ENCODE peak calls at places on chromosomes 4 and X, in eight cellular contexts. O is upper lobe of right lung, E is stomach, G is lower lobe of right lung, R is A549, I is astrocyte of the spinal cord, W is AG09319, D is RWPE2. C is an unnamed sample.

GRCh38 chr4:38141808-38142500 is 181.8 kb downstream of the PTTG2 start:
- DNase-seq in E (no peak), D (no peak), O (no peak), R (no peak), W (no peak), G (no peak), I (peak), C (no peak)

GRCh38 chrX:10582215-10582733 is 38.1 kb downstream of the MID1 start:
- DNase-seq in D (no peak), R (no peak), W (no peak), G (no peak), O (no peak), E (no peak), I (no peak), C (no peak)

GRCh38 chr4:6873291-6873690 is 36.3 kb upstream of the TBC1D14 start:
- DNase-seq in G (no peak), E (no peak), W (no peak), D (no peak), O (no peak), I (no peak), R (peak), C (no peak)

GRCh38 chr4:120636120-120636630 is 286.4 kb downstream of the PRDM5 start:
- DNase-seq in E (no peak), G (no peak), D (no peak), W (no peak), R (no peak), I (no peak), O (no peak), C (no peak)

GRCh38 chrX:98203800-98204199 is 1320.1 kb downstream of the RPA4 start:
- DNase-seq in R (no peak), I (no peak), D (no peak), E (no peak), W (no peak), O (no peak), G (no peak), C (no peak)

GRCh38 chrX:123489011-123489410 is 243.8 kb downstream of the THOC2 start:
- DNase-seq in W (no peak), E (no peak), G (no peak), O (no peak), I (peak), D (no peak), R (no peak), C (no peak)

GRCh38 chr4:181821039-181822004 is 421.9 kb upstream of the TENM3 start:
- DNase-seq in D (no peak), O (no peak), I (peak), W (no peak), R (no peak), G (no peak), E (no peak), C (no peak)

GRCh38 chr4:156824451-156825060 is 147.0 kb downstream of the PDGFC start:
- DNase-seq in D (no peak), O (no peak), W (no peak), R (no peak), I (no peak), G (no peak), E (no peak), C (no peak)

GRCh38 chr4:99504804-99505502 is 5.9 kb upstream of the C4orf17 start:
- DNase-seq in W (no peak), E (no peak), I (no peak), R (no peak), D (no peak), O (no peak), G (no peak), C (no peak)

GRCh38 chr4:8147231-8147970 is 11.2 kb downstream of the ABLIM2 start:
- DNase-seq in W (no peak), R (no peak), G (no peak), D (no peak), I (no peak), O (no peak), E (no peak), C (no peak)

GRCh38 chrX:120402363-120402762 is 40.5 kb downstream of the ATP1B4 start:
- DNase-seq in D (no peak), E (no peak), O (no peak), R (no peak), G (no peak), W (no peak), I (no peak), C (no peak)

GRCh38 chr4:47733506-47733905 is 104.4 kb downstream of the CORIN start:
- DNase-seq in I (no peak), E (no peak), G (no peak), O (no peak), R (no peak), W (no peak), D (no peak), C (no peak)

GRCh38 chr4:48490012-48490679 is at the start of gene ZAR1:
- DNase-seq in I (no peak), G (peak), O (peak), W (no peak), D (no peak), E (no peak), R (no peak), C (no peak)

GRCh38 chr4:102780476-102781144 is 19.8 kb upstream of the MANBA start:
- DNase-seq in R (no peak), D (no peak), I (no peak), E (no peak), G (no peak), W (no peak), O (no peak), C (peak)

GRCh38 chrX:107102980-107103379 is 15.6 kb downstream of the RBM41 start:
- DNase-seq in W (no peak), G (no peak), E (no peak), R (no peak), O (no peak), I (peak), D (no peak), C (no peak)

GRCh38 chr4:175784986-175785525 is 27.0 kb downstream of the GPM6A start:
- DNase-seq in D (no peak), R (no peak), W (no peak), I (peak), O (no peak), G (no peak), E (no peak), C (no peak)

GRCh38 chr4:23877758-23878229 is 12.1 kb downstream of the PPARGC1A start:
- DNase-seq in W (no peak), D (no peak), O (no peak), G (no peak), I (peak), R (no peak), E (no peak), C (no peak)

GRCh38 chr4:76987685-76988084 is 38.1 kb downstream of the SEPTIN11 start:
- DNase-seq in E (no peak), D (no peak), I (no peak), O (no peak), G (no peak), R (no peak), W (no peak), C (no peak)

GRCh38 chr4:139020384-139020783 is 4.8 kb downstream of the NOCT start:
- DNase-seq in D (no peak), O (no peak), I (no peak), W (no peak), E (no peak), R (no peak), G (no peak), C (no peak)

GRCh38 chr4:24471623-24472510 is 112.5 kb downstream of the DHX15 start:
- DNase-seq in E (no peak), D (no peak), G (no peak), I (peak), W (no peak), O (no peak), R (no peak), C (no peak)

GRCh38 chr4:8473920-8474590 is 33.5 kb downstream of the TRMT44 start:
- DNase-seq in E (no peak), I (no peak), W (no peak), D (no peak), R (no peak), O (no peak), G (no peak), C (no peak)

GRCh38 chrX:154791951-154792350 is 13.3 kb downstream of the MPP1 start:
- DNase-seq in W (no peak), G (no peak), R (no peak), I (no peak), O (no peak), E (no peak), D (no peak), C (no peak)

GRCh38 chrX:97132654-97133415 is 249.1 kb downstream of the RPA4 start:
- DNase-seq in E (no peak), W (no peak), I (no peak), R (no peak), G (no peak), D (no peak), O (no peak), C (no peak)

GRCh38 chr4:3122081-3122563 is 47.6 kb downstream of the HTT start:
- DNase-seq in G (no peak), O (no peak), W (no peak), R (no peak), E (no peak), D (no peak), I (peak), C (no peak)

GRCh38 chr4:7160951-7161440 is 31.3 kb upstream of the SORCS2 start:
- DNase-seq in W (no peak), E (no peak), O (peak), I (no peak), R (no peak), G (no peak), D (no peak), C (no peak)

GRCh38 chr4:52984469-52984868 is 122.4 kb downstream of the RASL11B start:
- DNase-seq in G (no peak), E (no peak), D (no peak), I (no peak), W (no peak), R (no peak), O (no peak), C (no peak)

GRCh38 chr4:38062088-38062893 is 102.1 kb downstream of the PTTG2 start:
- DNase-seq in I (peak), G (peak), E (peak), W (peak), O (peak), R (peak), D (no peak), C (no peak)

GRCh38 chr4:187849556-187850245 is 145.9 kb upstream of the ZFP42 start:
- DNase-seq in G (no peak), D (no peak), I (no peak), O (no peak), W (no peak), R (no peak), E (no peak), C (no peak)

GRCh38 chr4:76760214-76760613 is 137.7 kb downstream of the SOWAHB start:
- DNase-seq in I (no peak), R (no peak), D (no peak), O (no peak), E (no peak), G (no peak), W (no peak), C (no peak)

GRCh38 chrX:114798902-114799301 is 215.0 kb downstream of the HTR2C start:
- DNase-seq in O (no peak), E (no peak), W (no peak), R (no peak), G (no peak), I (peak), D (no peak), C (no peak)

GRCh38 chr4:15002659-15003440 is 569 bp downstream of the CPEB2 start:
- DNase-seq in W (no peak), I (peak), G (peak), O (peak), E (peak), D (peak), R (peak), C (peak)

GRCh38 chr4:15003891-15004700 is 1.8 kb downstream of the CPEB2 start:
- DNase-seq in I (no peak), E (peak), R (no peak), D (peak), O (peak), G (peak), W (no peak), C (peak)

GRCh38 chr4:15001825-15002658 is at the start of gene CPEB2:
- DNase-seq in E (peak), W (peak), D (peak), I (peak), O (peak), G (peak), R (peak), C (peak)

GRCh38 chr4:15003441-15003890 is 1.2 kb downstream of the CPEB2 start:
- DNase-seq in O (peak), G (peak), W (no peak), R (no peak), D (peak), E (peak), I (no peak), C (peak)

GRCh38 chr4:15001248-15001824 is 945 bp upstream of the CPEB2 start:
- DNase-seq in W (peak), D (peak), O (peak), G (peak), I (peak), E (peak), R (peak), C (peak)
- TF ChIP-seq CTCF in W (no peak), D (no peak), O (no peak), G (no peak), I (peak), E (no peak), R (no peak), C (no peak)

DNA sequence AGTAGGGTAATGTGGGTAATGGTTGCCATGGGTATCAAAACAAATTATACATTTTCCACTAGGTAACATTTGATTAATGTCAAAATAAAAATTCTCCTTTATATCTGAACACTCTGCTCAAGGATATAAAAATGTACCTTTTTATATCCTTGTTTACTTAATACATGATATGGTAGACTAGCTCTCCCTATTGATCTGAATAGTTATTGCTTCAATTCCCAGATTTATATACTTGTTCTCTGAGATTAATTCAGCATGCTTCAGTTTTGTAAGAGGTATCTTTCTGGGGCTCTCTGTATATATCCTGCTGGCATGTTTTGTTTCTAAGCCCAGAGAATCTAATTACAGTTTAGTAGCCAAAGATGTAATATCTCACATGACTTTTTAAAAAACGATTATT is 169.7 kb downstream of the NPNT start:
- DNase-seq in I (no peak), G (no peak), D (no peak), W (no peak), R (no peak), E (no peak), O (no peak), C (no peak)
- TF ChIP-seq CTCF in I (no peak), G (no peak), D (peak), W (no peak), R (no peak), E (no peak), O (peak), C (no peak)

GRCh38 chr4:159190646-159191045 is 87.8 kb downstream of the RAPGEF2 start:
- DNase-seq in D (no peak), W (no peak), E (no peak), G (no peak), O (no peak), R (no peak), I (no peak), C (no peak)
- TF ChIP-seq CTCF in D (no peak), W (no peak), E (no peak), G (no peak), O (no peak), R (no peak), I (no peak), C (no peak)

GRCh38 chr4:71258323-71258722 is 80.5 kb upstream of the SLC4A4 start:
- DNase-seq in I (no peak), D (no peak), G (no peak), E (no peak), W (no peak), R (no peak), O (no peak), C (no peak)
- TF ChIP-seq CTCF in I (no peak), D (no peak), G (no peak), E (no peak), W (no peak), R (no peak), O (no peak), C (no peak)

GRCh38 chrX:128975716-128976115 is 547.6 kb downstream of the SMARCA1 start:
- DNase-seq in O (no peak), W (no peak), G (no peak), E (peak), D (no peak), I (peak), R (peak), C (no peak)
- TF ChIP-seq CTCF in O (peak), W (no peak), G (peak), E (peak), D (peak), I (peak), R (peak), C (no peak)

GRCh38 chr4:169617306-169617705 is 3.1 kb upstream of the CLCN3 start:
- DNase-seq in D (no peak), W (no peak), O (no peak), E (no peak), R (no peak), G (no peak), I (no peak), C (no peak)

GRCh38 chr4:169612869-169613859 is 781 bp upstream of the NEK1 start:
- DNase-seq in W (no peak), G (peak), R (peak), D (no peak), E (peak), O (peak), I (peak), C (peak)

GRCh38 chr4:169615467-169616106 is 3.2 kb upstream of the NEK1 start:
- DNase-seq in O (no peak), G (no peak), D (no peak), R (no peak), E (no peak), I (peak), W (no peak), C (no peak)

GRCh38 chr4:169611157-169611556 is 1.2 kb downstream of the NEK1 start:
- DNase-seq in O (no peak), E (no peak), I (peak), W (no peak), R (no peak), D (no peak), G (no peak), C (no peak)

GRCh38 chr4:169611991-169612868 is at the start of gene NEK1:
- DNase-seq in O (peak), G (peak), I (peak), E (peak), D (peak), R (peak), W (peak), C (peak)
- TF ChIP-seq CTCF in O (no peak), G (no peak), I (peak), E (no peak), D (no peak), R (no peak), W (no peak), C (no peak)

DNA sequence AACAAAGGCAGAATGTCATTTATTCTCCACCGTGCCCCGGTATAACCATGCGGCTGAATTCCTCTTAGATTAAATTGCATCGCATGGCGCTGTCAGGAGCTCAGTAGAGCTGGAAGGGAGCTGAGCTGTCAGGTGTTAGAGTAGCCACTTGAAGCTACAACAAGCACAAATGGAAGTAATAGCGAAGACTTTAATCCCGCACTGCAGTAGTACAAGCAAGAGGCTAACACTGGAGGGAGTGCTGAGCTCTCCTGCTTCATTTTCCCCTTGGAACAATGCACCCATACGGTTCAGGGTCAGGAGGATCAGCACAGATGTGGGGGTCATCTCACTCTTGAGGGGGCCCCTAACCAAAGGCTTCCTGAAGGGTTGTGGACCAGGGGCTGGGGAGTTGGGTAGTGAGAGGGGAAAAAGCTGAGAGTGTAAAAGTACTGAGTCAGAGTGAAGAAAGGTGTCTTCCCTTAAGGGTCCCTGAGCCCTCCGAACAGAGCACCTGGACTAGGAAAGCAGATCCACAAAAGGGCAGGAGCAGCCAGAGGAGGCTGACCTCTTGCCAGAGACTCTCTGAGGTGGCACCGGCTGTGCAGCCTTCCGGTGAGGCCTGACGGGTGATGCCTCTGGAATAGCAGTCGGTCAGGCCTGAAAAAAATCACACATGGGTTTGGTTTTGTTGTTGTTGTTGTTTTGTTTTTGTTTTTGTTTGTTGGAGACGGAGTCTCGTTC is 36.0 kb upstream of the CBR4 start:
- DNase-seq in D (no peak), O (no peak), I (no peak), R (no peak), W (no peak), G (no peak), E (no peak), C (no peak)
- TF ChIP-seq CTCF in D (no peak), O (no peak), I (peak), R (no peak), W (no peak), G (no peak), E (no peak), C (no peak)